ENCODE peak calls at places on chromosomes 4 and X, in nine cellular contexts. One of them, this sample, is unnamed.

GRCh38 chr4:140654516-140654855 is 85.7 kb upstream of the UCP1 start:
- DNase-seq in hepatocyte: no peak
- DNase-seq in PC-3: no peak
- DNase-seq in fibroblast of the aortic adventitia: peak; percentile 44
- DNase-seq in neural crest cell: no peak
- DNase-seq in RWPE2: no peak
- DNase-seq in stomach: no peak
- DNase-seq in MM.1S: no peak
- DNase-seq in IMR-90: peak; percentile 18
- DNase-seq in this sample: no peak

GRCh38 chr4:180084561-180084960 is 2158.6 kb upstream of the TENM3 start:
- DNase-seq in stomach: no peak
- DNase-seq in hepatocyte: no peak
- DNase-seq in fibroblast of the aortic adventitia: no peak
- DNase-seq in RWPE2: no peak
- DNase-seq in MM.1S: no peak
- DNase-seq in IMR-90: peak; percentile 43
- DNase-seq in PC-3: no peak
- DNase-seq in neural crest cell: no peak
- DNase-seq in this sample: no peak

GRCh38 chr4:173528378-173529321 is 1.4 kb downstream of the HAND2 start:
- DNase-seq in stomach: no peak
- DNase-seq in IMR-90: no peak
- DNase-seq in neural crest cell: no peak
- DNase-seq in RWPE2: no peak
- DNase-seq in hepatocyte: no peak
- DNase-seq in fibroblast of the aortic adventitia: peak; percentile 71
- DNase-seq in PC-3: no peak
- DNase-seq in MM.1S: no peak
- DNase-seq in this sample: no peak

GRCh38 chrX:119684916-119685224 is 8.1 kb downstream of the SEPTIN6 start:
- DNase-seq in stomach: no peak
- DNase-seq in hepatocyte: no peak
- DNase-seq in IMR-90: no peak
- DNase-seq in MM.1S: no peak
- DNase-seq in neural crest cell: no peak
- DNase-seq in PC-3: no peak
- DNase-seq in RWPE2: no peak
- DNase-seq in fibroblast of the aortic adventitia: no peak
- DNase-seq in this sample: no peak

GRCh38 chr4:188171551-188171950 is 32.3 kb downstream of the TRIML1 start:
- DNase-seq in hepatocyte: no peak
- DNase-seq in RWPE2: no peak
- DNase-seq in fibroblast of the aortic adventitia: no peak
- DNase-seq in stomach: no peak
- DNase-seq in PC-3: peak; percentile 14
- DNase-seq in neural crest cell: no peak
- DNase-seq in MM.1S: no peak
- DNase-seq in IMR-90: peak; percentile 6
- DNase-seq in this sample: no peak

GRCh38 chrX:11064276-11064675 is 46.9 kb upstream of the HCCS start:
- DNase-seq in hepatocyte: no peak
- DNase-seq in MM.1S: no peak
- DNase-seq in neural crest cell: no peak
- DNase-seq in PC-3: no peak
- DNase-seq in fibroblast of the aortic adventitia: no peak
- DNase-seq in IMR-90: no peak
- DNase-seq in stomach: no peak
- DNase-seq in RWPE2: no peak
- DNase-seq in this sample: no peak

GRCh38 chr4:82421796-82422560 is 8.3 kb downstream of the HNRNPDL start:
- DNase-seq in hepatocyte: no peak
- DNase-seq in PC-3: no peak
- DNase-seq in RWPE2: no peak
- DNase-seq in MM.1S: no peak
- DNase-seq in stomach: no peak
- DNase-seq in fibroblast of the aortic adventitia: no peak
- DNase-seq in IMR-90: no peak
- DNase-seq in neural crest cell: no peak
- DNase-seq in this sample: no peak

GRCh38 chr4:113835005-113835404 is 73.5 kb upstream of the CAMK2D start:
- DNase-seq in RWPE2: no peak
- DNase-seq in fibroblast of the aortic adventitia: peak; percentile 56
- DNase-seq in stomach: no peak
- DNase-seq in MM.1S: no peak
- DNase-seq in PC-3: peak; percentile 43
- DNase-seq in IMR-90: peak; percentile 75
- DNase-seq in hepatocyte: no peak
- DNase-seq in neural crest cell: no peak
- DNase-seq in this sample: peak; percentile 7

GRCh38 chr4:156677136-156677535 is 294.5 kb downstream of the PDGFC start:
- DNase-seq in neural crest cell: no peak
- DNase-seq in fibroblast of the aortic adventitia: peak; percentile 40
- DNase-seq in RWPE2: no peak
- DNase-seq in MM.1S: peak; percentile 57
- DNase-seq in stomach: no peak
- DNase-seq in PC-3: peak; percentile 71
- DNase-seq in hepatocyte: peak; percentile 44
- DNase-seq in IMR-90: no peak
- DNase-seq in this sample: peak; percentile 30
- TF ChIP-seq CTCF in neural crest cell: peak; percentile 62
- TF ChIP-seq CTCF in fibroblast of the aortic adventitia: peak; percentile 42
- TF ChIP-seq CTCF in RWPE2: peak; percentile 37
- TF ChIP-seq CTCF in MM.1S: peak; percentile 50
- TF ChIP-seq CTCF in stomach: no peak
- TF ChIP-seq CTCF in PC-3: peak; percentile 70
- TF ChIP-seq CTCF in hepatocyte: peak; percentile 52
- TF ChIP-seq CTCF in IMR-90: peak; percentile 6
- TF ChIP-seq CTCF in this sample: peak; percentile 55

GRCh38 chrX:42973321-42973720 is 195.4 kb upstream of the PPP1R2C start:
- DNase-seq in PC-3: no peak
- DNase-seq in neural crest cell: no peak
- DNase-seq in fibroblast of the aortic adventitia: no peak
- DNase-seq in IMR-90: no peak
- DNase-seq in hepatocyte: no peak
- DNase-seq in RWPE2: no peak
- DNase-seq in MM.1S: no peak
- DNase-seq in stomach: no peak
- DNase-seq in this sample: no peak

GRCh38 chrX:42978655-42979379 is 200.9 kb upstream of the PPP1R2C start:
- DNase-seq in MM.1S: no peak
- DNase-seq in RWPE2: no peak
- DNase-seq in stomach: no peak
- DNase-seq in PC-3: no peak
- DNase-seq in neural crest cell: no peak
- DNase-seq in hepatocyte: no peak
- DNase-seq in IMR-90: no peak
- DNase-seq in fibroblast of the aortic adventitia: no peak
- DNase-seq in this sample: no peak

GRCh38 chrX:42975906-42976305 is 197.9 kb upstream of the PPP1R2C start:
- DNase-seq in neural crest cell: no peak
- DNase-seq in PC-3: no peak
- DNase-seq in IMR-90: no peak
- DNase-seq in stomach: no peak
- DNase-seq in RWPE2: no peak
- DNase-seq in fibroblast of the aortic adventitia: no peak
- DNase-seq in MM.1S: no peak
- DNase-seq in hepatocyte: peak; percentile 25
- DNase-seq in this sample: no peak

DNA sequence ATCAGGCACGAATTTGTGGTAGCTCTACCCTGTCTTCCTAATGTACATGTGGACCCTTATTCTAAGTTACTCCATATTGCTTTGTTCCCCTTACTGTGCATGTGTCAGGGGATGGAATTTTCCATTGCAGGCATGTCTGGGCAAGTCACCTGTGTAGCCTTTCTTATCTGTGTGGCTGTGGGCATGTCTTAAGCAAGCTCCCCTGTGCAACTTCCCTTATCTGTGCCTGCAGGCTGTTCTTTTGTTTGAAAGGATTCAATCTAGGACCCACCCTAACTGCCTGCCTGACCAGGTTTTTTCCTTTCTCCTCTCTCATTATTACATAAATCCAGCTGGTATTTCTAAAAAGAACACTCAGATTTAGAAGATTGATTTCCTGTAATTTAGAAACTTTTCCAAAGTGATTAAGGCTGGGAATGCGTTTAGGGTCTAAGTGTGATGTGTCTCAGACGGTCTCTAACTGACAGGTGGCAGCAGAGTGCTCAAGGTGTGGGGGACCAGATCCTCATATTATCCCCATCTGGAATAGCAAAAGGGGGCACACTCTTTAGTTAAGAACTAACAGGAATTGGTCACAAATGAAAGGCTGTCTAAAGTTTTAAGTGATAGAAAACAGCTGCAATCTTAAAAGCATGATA is 198.9 kb upstream of the PPP1R2C start:
- DNase-seq in fibroblast of the aortic adventitia: peak; percentile 4
- DNase-seq in neural crest cell: no peak
- DNase-seq in PC-3: no peak
- DNase-seq in RWPE2: no peak
- DNase-seq in hepatocyte: peak; percentile 42
- DNase-seq in MM.1S: no peak
- DNase-seq in IMR-90: no peak
- DNase-seq in stomach: peak; percentile 36
- DNase-seq in this sample: no peak
- TF ChIP-seq CTCF in fibroblast of the aortic adventitia: no peak
- TF ChIP-seq CTCF in neural crest cell: no peak
- TF ChIP-seq CTCF in PC-3: no peak
- TF ChIP-seq CTCF in RWPE2: no peak
- TF ChIP-seq CTCF in hepatocyte: peak; percentile 34
- TF ChIP-seq CTCF in MM.1S: no peak
- TF ChIP-seq CTCF in IMR-90: no peak
- TF ChIP-seq CTCF in stomach: no peak
- TF ChIP-seq CTCF in this sample: no peak

DNA sequence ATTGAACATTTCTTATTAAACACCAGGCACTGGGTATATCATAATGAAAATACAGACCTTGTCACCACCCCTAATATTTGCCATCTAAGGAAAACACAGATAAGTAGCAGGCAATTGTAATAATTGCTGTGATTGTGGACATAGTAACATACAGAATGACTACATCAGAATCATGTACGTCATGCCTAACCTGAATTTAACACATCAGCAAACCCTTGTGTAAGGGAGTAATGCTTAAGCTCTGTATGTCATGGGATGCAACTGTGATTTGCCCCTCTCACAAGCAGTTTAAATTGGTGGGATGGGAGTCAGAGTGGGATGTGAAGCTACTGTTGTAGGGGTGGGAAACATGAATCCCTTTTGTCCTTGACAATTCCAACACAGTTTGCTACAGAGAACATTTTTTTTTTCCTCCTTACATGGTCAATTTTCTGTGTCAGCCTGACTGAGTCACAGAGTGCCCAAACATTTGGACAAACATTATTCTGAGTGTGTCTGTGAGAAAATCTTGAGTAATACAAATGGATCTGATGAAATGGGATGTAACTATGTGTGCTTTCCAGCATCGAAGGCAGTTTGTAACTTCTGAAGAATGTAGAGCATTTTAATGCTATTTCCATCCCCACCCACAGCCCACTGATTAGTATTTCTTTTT is 392.8 kb downstream of the GPM6A start:
- DNase-seq in PC-3: peak; percentile 90
- DNase-seq in stomach: no peak
- DNase-seq in fibroblast of the aortic adventitia: peak; percentile 99
- DNase-seq in RWPE2: no peak
- DNase-seq in neural crest cell: no peak
- DNase-seq in hepatocyte: peak; percentile 11
- DNase-seq in MM.1S: no peak
- DNase-seq in IMR-90: peak; percentile 96
- DNase-seq in this sample: no peak
- TF ChIP-seq CTCF in PC-3: no peak
- TF ChIP-seq CTCF in stomach: no peak
- TF ChIP-seq CTCF in fibroblast of the aortic adventitia: no peak
- TF ChIP-seq CTCF in RWPE2: no peak
- TF ChIP-seq CTCF in neural crest cell: no peak
- TF ChIP-seq CTCF in hepatocyte: no peak
- TF ChIP-seq CTCF in MM.1S: no peak
- TF ChIP-seq CTCF in IMR-90: no peak
- TF ChIP-seq CTCF in this sample: no peak

GRCh38 chr4:54840430-54840829 is 182.7 kb downstream of the KIT start:
- DNase-seq in PC-3: no peak
- DNase-seq in stomach: no peak
- DNase-seq in fibroblast of the aortic adventitia: peak; percentile 2
- DNase-seq in IMR-90: no peak
- DNase-seq in neural crest cell: no peak
- DNase-seq in RWPE2: no peak
- DNase-seq in MM.1S: peak; percentile 19
- DNase-seq in hepatocyte: no peak
- DNase-seq in this sample: no peak

GRCh38 chr4:54843946-54844345 is 186.2 kb downstream of the KIT start:
- DNase-seq in MM.1S: no peak
- DNase-seq in stomach: no peak
- DNase-seq in RWPE2: no peak
- DNase-seq in neural crest cell: no peak
- DNase-seq in PC-3: no peak
- DNase-seq in fibroblast of the aortic adventitia: no peak
- DNase-seq in hepatocyte: no peak
- DNase-seq in IMR-90: no peak
- DNase-seq in this sample: no peak

GRCh38 chr4:54842226-54843055 is 184.7 kb downstream of the KIT start:
- DNase-seq in hepatocyte: no peak
- DNase-seq in IMR-90: no peak
- DNase-seq in PC-3: no peak
- DNase-seq in fibroblast of the aortic adventitia: no peak
- DNase-seq in neural crest cell: no peak
- DNase-seq in stomach: no peak
- DNase-seq in MM.1S: no peak
- DNase-seq in RWPE2: no peak
- DNase-seq in this sample: no peak

GRCh38 chr4:54843106-54843505 is 185.3 kb downstream of the KIT start:
- DNase-seq in hepatocyte: no peak
- DNase-seq in fibroblast of the aortic adventitia: no peak
- DNase-seq in RWPE2: no peak
- DNase-seq in PC-3: no peak
- DNase-seq in neural crest cell: no peak
- DNase-seq in IMR-90: no peak
- DNase-seq in MM.1S: no peak
- DNase-seq in stomach: no peak
- DNase-seq in this sample: no peak

DNA sequence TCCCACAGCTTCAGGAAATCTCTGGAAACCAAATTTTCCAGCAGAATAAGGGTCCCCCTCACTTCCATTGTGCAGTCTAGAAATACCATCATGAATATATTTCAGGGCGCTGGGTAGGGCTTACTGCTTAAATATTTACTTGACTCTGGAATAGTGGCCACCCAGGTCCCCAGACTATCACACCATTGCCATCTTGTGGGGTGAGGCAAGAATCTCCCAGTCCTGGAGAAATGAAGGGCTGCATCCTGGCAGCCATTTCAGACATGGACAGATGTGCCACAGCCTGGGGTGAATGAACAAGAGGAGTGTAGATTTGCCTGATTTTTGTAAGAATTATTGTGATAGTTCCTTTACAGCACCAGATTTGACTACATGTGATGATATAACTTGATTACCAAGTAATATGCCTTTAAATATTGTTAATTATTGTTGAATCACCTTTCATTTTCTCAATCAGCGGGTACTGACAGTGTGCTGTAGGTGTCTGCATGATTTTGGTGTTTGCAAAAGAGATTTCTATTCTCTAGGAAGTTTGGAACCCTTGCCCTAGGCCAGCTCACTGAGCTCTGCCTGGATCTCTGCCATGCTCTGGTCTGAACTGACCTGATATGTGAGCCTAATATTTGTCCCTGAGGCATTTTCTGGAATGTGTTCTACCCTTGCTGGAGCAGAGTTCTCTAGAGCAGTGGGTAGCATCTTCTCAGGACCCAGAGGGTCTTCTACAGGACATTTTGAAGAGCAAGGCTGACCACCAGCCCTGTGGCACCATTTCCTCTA is 183.4 kb downstream of the KIT start:
- DNase-seq in fibroblast of the aortic adventitia: peak; percentile 11
- DNase-seq in MM.1S: no peak
- DNase-seq in RWPE2: no peak
- DNase-seq in stomach: peak; percentile 30
- DNase-seq in neural crest cell: no peak
- DNase-seq in IMR-90: peak; percentile 2
- DNase-seq in PC-3: peak; percentile 24
- DNase-seq in hepatocyte: peak; percentile 44
- DNase-seq in this sample: no peak
- TF ChIP-seq CTCF in fibroblast of the aortic adventitia: no peak
- TF ChIP-seq CTCF in MM.1S: no peak
- TF ChIP-seq CTCF in RWPE2: no peak
- TF ChIP-seq CTCF in stomach: no peak
- TF ChIP-seq CTCF in neural crest cell: no peak
- TF ChIP-seq CTCF in IMR-90: peak; percentile 29
- TF ChIP-seq CTCF in PC-3: no peak
- TF ChIP-seq CTCF in hepatocyte: peak; percentile 31
- TF ChIP-seq CTCF in this sample: no peak

This sample was measured in endothelial cell.